ENCODE peak calls at places on chromosomes 6 and 20, in nine cellular contexts. B is T-helper 1 cell; P is testis; W is NCI-H774; T is tibial nerve; A is naive thymus-derived CD4-positive, alpha-beta T cell; F is C1 segment of cervical spinal cord; K is T-helper 2 cell; Y is lower leg skin. L is an unnamed sample.

GRCh38 chr6:142376115-142376514 is 74.3 kb downstream of the ADGRG6 start:
- DNase-seq in B (no peak), P (no peak), W (no peak), T (no peak), A (no peak), F (no peak), K (no peak), Y (no peak), L (no peak)

GRCh38 chr6:41325446-41326066 is 9.9 kb upstream of the NCR2 start:
- DNase-seq in B (no peak), P (no peak), W (no peak), T (no peak), A (no peak), F (no peak), K (no peak), Y (no peak), L (no peak)

GRCh38 chr6:149951096-149951495 is 9.3 kb downstream of the ULBP2 start:
- DNase-seq in B (no peak), P (no peak), W (no peak), T (no peak), A (no peak), F (no peak), K (no peak), Y (no peak), L (no peak)

GRCh38 chr20:63178889-63179751 is 36.8 kb downstream of the YTHDF1 start:
- DNase-seq in B (peak), P (peak), W (peak), T (no peak), A (peak), F (no peak), K (peak), Y (no peak), L (peak)

GRCh38 chr20:9617062-9617461 is 102.7 kb downstream of the LAMP5 start:
- DNase-seq in B (peak), P (peak), W (peak), T (no peak), A (peak), F (peak), K (no peak), Y (peak), L (peak)

GRCh38 chr20:10314198-10314597 is 95.6 kb downstream of the SNAP25 start:
- DNase-seq in B (no peak), P (no peak), W (no peak), T (no peak), A (no peak), F (no peak), K (no peak), Y (no peak), L (peak)

GRCh38 chr6:31907158-31907813 is 5.4 kb upstream of the ZBTB12 start:
- DNase-seq in B (no peak), P (peak), W (no peak), T (no peak), A (no peak), F (no peak), K (no peak), Y (no peak), L (peak)

GRCh38 chr6:168155193-168155592 is 76.2 kb upstream of the FRMD1 start:
- DNase-seq in B (no peak), P (no peak), W (no peak), T (no peak), A (no peak), F (no peak), K (no peak), Y (no peak), L (peak)

GRCh38 chr6:145036848-145037567 is 698.3 kb downstream of the EPM2A start:
- DNase-seq in B (no peak), P (no peak), W (no peak), T (no peak), A (no peak), F (no peak), K (no peak), Y (no peak), L (peak)

GRCh38 chr6:139364302-139364981 is 10.0 kb downstream of the CITED2 start:
- DNase-seq in B (no peak), P (no peak), W (peak), T (no peak), A (peak), F (no peak), K (peak), Y (no peak), L (peak)

GRCh38 chr20:37313546-37314091 is 24.2 kb downstream of the MANBAL start:
- DNase-seq in B (no peak), P (no peak), W (no peak), T (no peak), A (no peak), F (no peak), K (no peak), Y (no peak), L (no peak)

GRCh38 chr20:62776692-62777527 is 19.4 kb upstream of the MRGBP start:
- DNase-seq in B (peak), P (no peak), W (no peak), T (no peak), A (peak), F (no peak), K (peak), Y (no peak), L (peak)

GRCh38 chr6:81838724-81839425 is 86.4 kb upstream of the TENT5A start:
- DNase-seq in B (no peak), P (no peak), W (no peak), T (no peak), A (no peak), F (no peak), K (no peak), Y (no peak), L (peak)

GRCh38 chr6:119965900-119966299 is 616.3 kb upstream of the MAN1A1 start:
- DNase-seq in B (no peak), P (no peak), W (no peak), T (no peak), A (no peak), F (no peak), K (no peak), Y (no peak), L (no peak)

GRCh38 chr6:122365775-122366403 is 33.6 kb upstream of the HSF2 start:
- DNase-seq in B (no peak), P (no peak), W (no peak), T (no peak), A (no peak), F (no peak), K (no peak), Y (no peak), L (no peak)

GRCh38 chr20:7358670-7359069 is 581.6 kb downstream of the HAO1 start:
- DNase-seq in B (no peak), P (no peak), W (no peak), T (no peak), A (no peak), F (no peak), K (no peak), Y (no peak), L (no peak)

GRCh38 chr20:47440857-47441773 is 60.6 kb upstream of the NCOA3 start:
- DNase-seq in B (no peak), P (no peak), W (no peak), T (no peak), A (no peak), F (no peak), K (no peak), Y (no peak), L (no peak)

GRCh38 chr20:11585752-11586352 is 331.8 kb upstream of the BTBD3 start:
- DNase-seq in B (no peak), P (no peak), W (peak), T (no peak), A (no peak), F (no peak), K (no peak), Y (no peak), L (peak)

GRCh38 chr20:57701090-57701489 is 8.7 kb downstream of the PMEPA1 start:
- DNase-seq in B (no peak), P (no peak), W (no peak), T (no peak), A (no peak), F (no peak), K (no peak), Y (no peak), L (no peak)

GRCh38 chr6:45278367-45278766 is 49.8 kb upstream of the RUNX2 start:
- DNase-seq in B (no peak), P (no peak), W (no peak), T (no peak), A (no peak), F (no peak), K (no peak), Y (no peak), L (no peak)

GRCh38 chr6:3908961-3909360 is 59.8 kb downstream of the FAM50B start:
- DNase-seq in B (no peak), P (no peak), W (no peak), T (no peak), A (no peak), F (no peak), K (no peak), Y (no peak), L (no peak)

GRCh38 chr20:29740601-29740950 is 1516.9 kb upstream of the DEFB115 start:
- DNase-seq in B (no peak), P (no peak), W (no peak), T (no peak), A (no peak), F (no peak), K (no peak), Y (no peak), L (no peak)

GRCh38 chr20:270517-270916 is 13.0 kb downstream of the DEFB132 start:
- DNase-seq in B (no peak), P (no peak), W (no peak), T (no peak), A (no peak), F (no peak), K (no peak), Y (no peak), L (no peak)

GRCh38 chr6:41367700-41368099 is 32.3 kb downstream of the NCR2 start:
- DNase-seq in B (no peak), P (peak), W (peak), T (no peak), A (no peak), F (no peak), K (no peak), Y (no peak), L (peak)

GRCh38 chr6:149846321-149846720 is 17.8 kb downstream of the LRP11 start:
- DNase-seq in B (no peak), P (peak), W (no peak), T (no peak), A (no peak), F (no peak), K (no peak), Y (no peak), L (peak)

GRCh38 chr6:10420546-10421507 is 6.0 kb upstream of the TFAP2A start:
- DNase-seq in B (no peak), P (no peak), W (no peak), T (no peak), A (no peak), F (no peak), K (no peak), Y (no peak), L (peak)

GRCh38 chr20:62739581-62740285 is 31.1 kb downstream of the NTSR1 start:
- DNase-seq in B (peak), P (no peak), W (no peak), T (no peak), A (peak), F (no peak), K (peak), Y (no peak), L (peak)

GRCh38 chr6:159473844-159474243 is 219.2 kb downstream of the SOD2 start:
- DNase-seq in B (no peak), P (peak), W (no peak), T (no peak), A (no peak), F (no peak), K (no peak), Y (no peak), L (no peak)

GRCh38 chr6:117169060-117169635 is 96.2 kb upstream of the VGLL2 start:
- DNase-seq in B (no peak), P (no peak), W (no peak), T (no peak), A (no peak), F (no peak), K (no peak), Y (no peak), L (no peak)

GRCh38 chr20:21767739-21768223 is 62.3 kb downstream of the PAX1 start:
- DNase-seq in B (no peak), P (peak), W (no peak), T (no peak), A (no peak), F (no peak), K (no peak), Y (no peak), L (no peak)

GRCh38 chr20:1895674-1896496 is 678 bp downstream of the SIRPA start:
- DNase-seq in B (no peak), P (no peak), W (no peak), T (no peak), A (no peak), F (peak), K (no peak), Y (peak), L (peak)

GRCh38 chr6:30363459-30363858 is 18.5 kb downstream of the RPP21 start:
- DNase-seq in B (no peak), P (no peak), W (no peak), T (no peak), A (no peak), F (no peak), K (no peak), Y (no peak), L (no peak)

GRCh38 chr6:19327684-19328083 is 509.5 kb upstream of the ID4 start:
- DNase-seq in B (no peak), P (no peak), W (no peak), T (no peak), A (no peak), F (no peak), K (no peak), Y (no peak), L (no peak)

GRCh38 chr6:99711302-99711701 is 104.7 kb downstream of the PRDM13 start:
- DNase-seq in B (no peak), P (no peak), W (no peak), T (no peak), A (no peak), F (no peak), K (no peak), Y (no peak), L (no peak)

GRCh38 chr20:61755971-61756421 is 309.7 kb downstream of the TAF4 start:
- DNase-seq in B (no peak), P (no peak), W (no peak), T (no peak), A (no peak), F (no peak), K (no peak), Y (no peak), L (no peak)

GRCh38 chr20:58993332-58994248 is 12.5 kb downstream of the NELFCD start:
- DNase-seq in B (no peak), P (no peak), W (peak), T (peak), A (no peak), F (no peak), K (no peak), Y (no peak), L (no peak)

GRCh38 chr20:62602550-62602949 is 39.8 kb upstream of the SLCO4A1 start:
- DNase-seq in B (no peak), P (no peak), W (no peak), T (no peak), A (no peak), F (no peak), K (peak), Y (peak), L (peak)

GRCh38 chr20:57653910-57654309 is 33.7 kb upstream of the ZBP1 start:
- DNase-seq in B (no peak), P (no peak), W (no peak), T (no peak), A (no peak), F (no peak), K (no peak), Y (no peak), L (no peak)